ENCODE peak calls at places on chromosomes 5 and 9, in six cellular contexts. F is activated T-cell treated with anti-CD3 and anti-CD28 coated beads, Interleukin-2, amount 50 U/mL, for 72 hours; Y is natural killer cell; R is PC-3; B is right lobe of liver; C is stimulated activated naive B cell treated with anti-CD40 and anti-IgM and Interleukin-4, amounts not matched to agents 10 μg/mL and 1 μg/mL and 100 μg/mL, for 72 hours. M is an unnamed sample.

GRCh38 chr9:124163988-124164350 is 93.8 kb upstream of the NEK6 start:
- ATAC-seq in F (no peak), Y (no peak), R (no peak), B (no peak), C (no peak), M (no peak)

GRCh38 chr5:38997579-38997978 is 76.6 kb downstream of the RICTOR start:
- ATAC-seq in F (no peak), Y (no peak), R (no peak), B (no peak), C (no peak), M (no peak)

GRCh38 chr9:9498147-9498546 is 1114.7 kb downstream of the PTPRD start:
- ATAC-seq in F (no peak), Y (no peak), R (no peak), B (peak; percentile 21), C (no peak), M (no peak)

GRCh38 chr5:121962347-121962670 is 534 bp downstream of the SRFBP1 start:
- ATAC-seq in F (peak; percentile 25), Y (no peak), R (peak; percentile 14), B (peak; percentile 6), C (peak; percentile 25), M (no peak)

GRCh38 chr5:135952683-135953082 is 2.1 kb downstream of the LECT2 start:
- ATAC-seq in F (no peak), Y (no peak), R (no peak), B (peak; percentile 72), C (no peak), M (no peak)

GRCh38 chr9:109319631-109320233 is 1.1 kb downstream of the EPB41L4B start:
- ATAC-seq in F (peak; percentile 32), Y (no peak), R (peak; percentile 0), B (peak; percentile 2), C (peak; percentile 2), M (no peak)

GRCh38 chr5:175598774-175599173 is 59.1 kb upstream of the HRH2 start:
- ATAC-seq in F (no peak), Y (no peak), R (no peak), B (no peak), C (no peak), M (no peak)

GRCh38 chr5:73853091-73853490 is 227.1 kb downstream of the ARHGEF28 start:
- ATAC-seq in F (no peak), Y (no peak), R (peak; percentile 84), B (no peak), C (no peak), M (peak; percentile 73)

GRCh38 chr5:39197556-39197955 is 21.8 kb downstream of the FYB1 start:
- ATAC-seq in F (peak; percentile 67), Y (no peak), R (no peak), B (no peak), C (no peak), M (peak; percentile 44)

GRCh38 chr5:135543151-135543818 is 7.5 kb upstream of the NEUROG1 start:
- ATAC-seq in F (no peak), Y (peak; percentile 28), R (no peak), B (no peak), C (no peak), M (no peak)

GRCh38 chr5:143205879-143206193 is 197.7 kb downstream of the NR3C1 start:
- ATAC-seq in F (no peak), Y (peak; percentile 21), R (no peak), B (no peak), C (no peak), M (no peak)

GRCh38 chr5:54523534-54523933 is 6.0 kb downstream of the SNX18 start:
- ATAC-seq in F (no peak), Y (no peak), R (no peak), B (no peak), C (no peak), M (no peak)

GRCh38 chr9:75653335-75653734 is 237.1 kb upstream of the PCSK5 start:
- ATAC-seq in F (no peak), Y (no peak), R (no peak), B (peak; percentile 58), C (no peak), M (no peak)

GRCh38 chr9:33752130-33752637 is 43.2 kb upstream of the PRSS3 start:
- ATAC-seq in F (no peak), Y (no peak), R (peak; percentile 4), B (peak; percentile 83), C (no peak), M (peak; percentile 55)

GRCh38 chr9:135780086-135780485 is 78.1 kb downstream of the KCNT1 start:
- ATAC-seq in F (no peak), Y (no peak), R (no peak), B (no peak), C (no peak), M (no peak)

GRCh38 chr9:18451409-18451808 is 22.5 kb upstream of the ADAMTSL1 start:
- ATAC-seq in F (no peak), Y (no peak), R (no peak), B (peak; percentile 66), C (no peak), M (peak; percentile 50)

GRCh38 chr5:65651144-65651543 is 26.3 kb downstream of the SHLD3 start:
- ATAC-seq in F (no peak), Y (no peak), R (peak; percentile 37), B (no peak), C (no peak), M (no peak)

GRCh38 chr5:158017433-158017832 is 158.5 kb upstream of the CLINT1 start:
- ATAC-seq in F (no peak), Y (no peak), R (no peak), B (peak; percentile 74), C (no peak), M (no peak)

GRCh38 chr5:39264528-39264927 is 45.2 kb upstream of the FYB1 start:
- ATAC-seq in F (peak; percentile 74), Y (peak; percentile 79), R (no peak), B (no peak), C (no peak), M (no peak)

GRCh38 chr9:108439967-108440366 is 415.8 kb downstream of the ACTL7B start:
- ATAC-seq in F (no peak), Y (no peak), R (no peak), B (no peak), C (no peak), M (peak; percentile 55)

GRCh38 chr5:5658226-5658625 is 235.7 kb downstream of the ICE1 start:
- ATAC-seq in F (no peak), Y (no peak), R (no peak), B (peak; percentile 60), C (no peak), M (peak; percentile 90)

GRCh38 chr9:94767331-94768099 is 41.0 kb downstream of the AOPEP start:
- ATAC-seq in F (peak; percentile 82), Y (no peak), R (no peak), B (no peak), C (no peak), M (peak; percentile 80)

GRCh38 chr5:9233712-9234111 is 312.2 kb downstream of the SEMA5A start:
- ATAC-seq in F (no peak), Y (no peak), R (no peak), B (no peak), C (no peak), M (no peak)

M was measured in esophagus mucosa.